ENCODE peak calls at places on chromosomes 11 and 22, in ten cellular contexts. One of them, this sample, is unnamed.

GRCh38 chr22:20574920-20575353 is 67.5 kb downstream of the MED15 start:
- DNase-seq in kidney epithelial cell: no peak
- DNase-seq in substantia nigra: no peak
- DNase-seq in epithelial cell of prostate: no peak
- DNase-seq in C1 segment of cervical spinal cord: no peak
- DNase-seq in hippocampal formation: no peak
- DNase-seq in nephron progenitor cell: no peak
- DNase-seq in astrocyte of the spinal cord: no peak
- DNase-seq in activated gamma-delta T cell treated with anti-CD3 and anti-CD28 coated beads, Interleukin-2, amount 50 U/mL, for 16 hours: no peak
- DNase-seq in A549: no peak
- DNase-seq in this sample: no peak

GRCh38 chr22:42369250-42370041 is 62.8 kb downstream of the NFAM1 start:
- DNase-seq in astrocyte of the spinal cord: peak
- DNase-seq in substantia nigra: peak
- DNase-seq in nephron progenitor cell: peak
- DNase-seq in kidney epithelial cell: peak
- DNase-seq in epithelial cell of prostate: peak
- DNase-seq in C1 segment of cervical spinal cord: peak
- DNase-seq in A549: peak
- DNase-seq in hippocampal formation: peak
- DNase-seq in activated gamma-delta T cell treated with anti-CD3 and anti-CD28 coated beads, Interleukin-2, amount 50 U/mL, for 16 hours: peak
- DNase-seq in this sample: peak

GRCh38 chr11:113505046-113505445 is 29.8 kb upstream of the DRD2 start:
- DNase-seq in kidney epithelial cell: no peak
- DNase-seq in hippocampal formation: no peak
- DNase-seq in epithelial cell of prostate: no peak
- DNase-seq in A549: no peak
- DNase-seq in activated gamma-delta T cell treated with anti-CD3 and anti-CD28 coated beads, Interleukin-2, amount 50 U/mL, for 16 hours: no peak
- DNase-seq in substantia nigra: no peak
- DNase-seq in nephron progenitor cell: no peak
- DNase-seq in C1 segment of cervical spinal cord: no peak
- DNase-seq in astrocyte of the spinal cord: no peak
- DNase-seq in this sample: no peak

GRCh38 chr11:2933376-2934056 is 4.3 kb upstream of the PHLDA2 start:
- DNase-seq in C1 segment of cervical spinal cord: no peak
- DNase-seq in astrocyte of the spinal cord: peak
- DNase-seq in epithelial cell of prostate: peak
- DNase-seq in kidney epithelial cell: peak
- DNase-seq in A549: peak
- DNase-seq in hippocampal formation: no peak
- DNase-seq in substantia nigra: no peak
- DNase-seq in activated gamma-delta T cell treated with anti-CD3 and anti-CD28 coated beads, Interleukin-2, amount 50 U/mL, for 16 hours: no peak
- DNase-seq in nephron progenitor cell: no peak
- DNase-seq in this sample: no peak

GRCh38 chr11:29127456-29127855 is 889.4 kb downstream of the KCNA4 start:
- DNase-seq in A549: no peak
- DNase-seq in hippocampal formation: no peak
- DNase-seq in activated gamma-delta T cell treated with anti-CD3 and anti-CD28 coated beads, Interleukin-2, amount 50 U/mL, for 16 hours: no peak
- DNase-seq in epithelial cell of prostate: no peak
- DNase-seq in nephron progenitor cell: no peak
- DNase-seq in kidney epithelial cell: peak
- DNase-seq in C1 segment of cervical spinal cord: no peak
- DNase-seq in astrocyte of the spinal cord: no peak
- DNase-seq in substantia nigra: no peak
- DNase-seq in this sample: no peak

GRCh38 chr11:93024376-93024775 is 54.9 kb downstream of the MTNR1B start:
- DNase-seq in kidney epithelial cell: peak
- DNase-seq in nephron progenitor cell: no peak
- DNase-seq in astrocyte of the spinal cord: peak
- DNase-seq in A549: no peak
- DNase-seq in epithelial cell of prostate: no peak
- DNase-seq in substantia nigra: no peak
- DNase-seq in C1 segment of cervical spinal cord: no peak
- DNase-seq in hippocampal formation: no peak
- DNase-seq in activated gamma-delta T cell treated with anti-CD3 and anti-CD28 coated beads, Interleukin-2, amount 50 U/mL, for 16 hours: no peak
- DNase-seq in this sample: no peak

GRCh38 chr11:111307472-111308108 is 9.2 kb downstream of the POU2AF3 start:
- DNase-seq in A549: no peak
- DNase-seq in nephron progenitor cell: no peak
- DNase-seq in C1 segment of cervical spinal cord: no peak
- DNase-seq in astrocyte of the spinal cord: no peak
- DNase-seq in kidney epithelial cell: no peak
- DNase-seq in substantia nigra: no peak
- DNase-seq in epithelial cell of prostate: no peak
- DNase-seq in activated gamma-delta T cell treated with anti-CD3 and anti-CD28 coated beads, Interleukin-2, amount 50 U/mL, for 16 hours: no peak
- DNase-seq in hippocampal formation: no peak
- DNase-seq in this sample: no peak

GRCh38 chr22:43142881-43143562 is at the start of gene MCAT:
- DNase-seq in astrocyte of the spinal cord: peak
- DNase-seq in substantia nigra: peak
- DNase-seq in A549: peak
- DNase-seq in activated gamma-delta T cell treated with anti-CD3 and anti-CD28 coated beads, Interleukin-2, amount 50 U/mL, for 16 hours: peak
- DNase-seq in nephron progenitor cell: peak
- DNase-seq in hippocampal formation: peak
- DNase-seq in C1 segment of cervical spinal cord: peak
- DNase-seq in kidney epithelial cell: no peak
- DNase-seq in epithelial cell of prostate: no peak
- DNase-seq in this sample: peak

This sample was measured in occipital lobe.